ENCODE peak calls at places on chromosomes 13 and 19, in eight cellular contexts. A, J, Z, P, N, F, S and W are unnamed samples.

GRCh38 chr13:97133955-97134354 is 88.2 kb upstream of the MBNL2 start:
- DNase-seq in A (no peak), J (no peak), Z (no peak), P (no peak), N (no peak), F (no peak), S (no peak), W (no peak)

GRCh38 chr19:556611-557382 is 12.9 kb downstream of the GZMM start:
- DNase-seq in A (no peak), J (no peak), Z (no peak), P (no peak), N (no peak), F (no peak), S (no peak), W (no peak)

GRCh38 chr19:765179-765738 is 14.3 kb downstream of the MISP start:
- DNase-seq in A (no peak), J (no peak), Z (no peak), P (no peak), N (no peak), F (no peak), S (no peak), W (no peak)

GRCh38 chr19:49125025-49125731 is 5.8 kb downstream of the PPFIA3 start:
- DNase-seq in A (no peak), J (no peak), Z (peak), P (no peak), N (no peak), F (no peak), S (no peak), W (no peak)

GRCh38 chr19:50478901-50479715 is 2.5 kb upstream of the GARIN5A start:
- DNase-seq in A (no peak), J (no peak), Z (no peak), P (peak), N (peak), F (peak), S (peak), W (peak)

GRCh38 chr19:37007587-37008220 is 70.5 kb upstream of the ZNF420 start:
- DNase-seq in A (peak), J (no peak), Z (no peak), P (no peak), N (peak), F (peak), S (peak), W (peak)

GRCh38 chr19:40305403-40305802 is 20.3 kb upstream of the AKT2 start:
- DNase-seq in A (peak), J (peak), Z (peak), P (peak), N (peak), F (peak), S (peak), W (peak)

GRCh38 chr19:19534556-19535265 is 3.4 kb upstream of the CILP2 start:
- DNase-seq in A (no peak), J (no peak), Z (no peak), P (no peak), N (no peak), F (no peak), S (no peak), W (no peak)

GRCh38 chr19:40133491-40133890 is 42.7 kb upstream of the ZNF780A start:
- DNase-seq in A (no peak), J (no peak), Z (no peak), P (no peak), N (no peak), F (no peak), S (no peak), W (no peak)

GRCh38 chr13:28606466-28606865 is 52.5 kb upstream of the POMP start:
- DNase-seq in A (no peak), J (no peak), Z (no peak), P (no peak), N (no peak), F (no peak), S (no peak), W (no peak)

GRCh38 chr19:35742121-35742724 is at the start of gene IGFLR1:
- DNase-seq in A (no peak), J (no peak), Z (no peak), P (peak), N (no peak), F (no peak), S (no peak), W (peak)

GRCh38 chr13:29707876-29708543 is 112.5 kb upstream of the SLC7A1 start:
- DNase-seq in A (no peak), J (no peak), Z (no peak), P (peak), N (peak), F (peak), S (peak), W (peak)

GRCh38 chr13:79374578-79374977 is 31.5 kb downstream of the RBM26 start:
- DNase-seq in A (no peak), J (no peak), Z (no peak), P (no peak), N (no peak), F (no peak), S (no peak), W (no peak)

GRCh38 chr19:18946335-18946734 is 5.3 kb upstream of the HOMER3 start:
- DNase-seq in A (no peak), J (no peak), Z (no peak), P (no peak), N (no peak), F (no peak), S (no peak), W (no peak)

GRCh38 chr19:12723643-12724426 is at the start of gene TNPO2:
- DNase-seq in A (no peak), J (peak), Z (peak), P (peak), N (peak), F (peak), S (peak), W (peak)

GRCh38 chr13:90276208-90276607 is 1071.3 kb upstream of the MIR17HG start:
- DNase-seq in A (no peak), J (no peak), Z (no peak), P (no peak), N (no peak), F (no peak), S (no peak), W (no peak)

GRCh38 chr19:40592170-40592569 is 9.0 kb upstream of the LTBP4 start:
- DNase-seq in A (no peak), J (no peak), Z (no peak), P (peak), N (no peak), F (peak), S (peak), W (no peak)

GRCh38 chr13:40096357-40096911 is 441.0 kb downstream of the COG6 start:
- DNase-seq in A (no peak), J (no peak), Z (no peak), P (peak), N (no peak), F (no peak), S (no peak), W (peak)

GRCh38 chr13:49444517-49445395 is 682 bp downstream of the SETDB2 start:
- DNase-seq in A (peak), J (peak), Z (no peak), P (peak), N (peak), F (peak), S (peak), W (peak)

GRCh38 chr13:30388401-30389283 is 33.7 kb upstream of the UBE2L5 start:
- DNase-seq in A (no peak), J (no peak), Z (no peak), P (no peak), N (no peak), F (no peak), S (no peak), W (no peak)

GRCh38 chr19:6357995-6358394 is 3.3 kb upstream of the CLPP start:
- DNase-seq in A (no peak), J (no peak), Z (no peak), P (no peak), N (no peak), F (no peak), S (no peak), W (no peak)

GRCh38 chr19:38713227-38713649 is 31.0 kb downstream of the CAPN12 start:
- DNase-seq in A (peak), J (peak), Z (no peak), P (no peak), N (no peak), F (no peak), S (peak), W (no peak)

GRCh38 chr13:29339386-29340272 is 255.9 kb downstream of the SLC7A1 start:
- DNase-seq in A (no peak), J (no peak), Z (no peak), P (no peak), N (no peak), F (no peak), S (no peak), W (no peak)

GRCh38 chr13:51258612-51259358 is 36.6 kb downstream of the FAM124A start:
- DNase-seq in A (no peak), J (no peak), Z (peak), P (no peak), N (no peak), F (no peak), S (peak), W (no peak)

GRCh38 chr13:108834193-108834592 is 204.8 kb downstream of the MYO16 start:
- DNase-seq in A (no peak), J (no peak), Z (no peak), P (no peak), N (no peak), F (no peak), S (no peak), W (no peak)

GRCh38 chr19:54473983-54474382 is 887 bp upstream of the CDC42EP5 start:
- DNase-seq in A (no peak), J (no peak), Z (no peak), P (no peak), N (no peak), F (no peak), S (no peak), W (no peak)

GRCh38 chr13:20772401-20773131 is 1.2 kb downstream of the EEF1AKMT1 start:
- DNase-seq in A (no peak), J (no peak), Z (no peak), P (no peak), N (no peak), F (no peak), S (peak), W (no peak)

GRCh38 chr19:406999-407491 is 1.9 kb downstream of the C2CD4C start:
- DNase-seq in A (no peak), J (no peak), Z (no peak), P (no peak), N (no peak), F (no peak), S (no peak), W (no peak)

GRCh38 chr19:38544569-38545315 is 73.0 kb downstream of the MAP4K1 start:
- DNase-seq in A (no peak), J (no peak), Z (no peak), P (peak), N (no peak), F (peak), S (peak), W (no peak)

GRCh38 chr19:30686252-30686762 is 314.1 kb downstream of the ZNF536 start:
- DNase-seq in A (no peak), J (no peak), Z (no peak), P (no peak), N (no peak), F (peak), S (peak), W (no peak)
- TF ChIP-seq CTCF in A (peak), J (no peak), Z (no peak), P (peak), N (no peak), F (peak), S (peak), W (no peak)

DNA sequence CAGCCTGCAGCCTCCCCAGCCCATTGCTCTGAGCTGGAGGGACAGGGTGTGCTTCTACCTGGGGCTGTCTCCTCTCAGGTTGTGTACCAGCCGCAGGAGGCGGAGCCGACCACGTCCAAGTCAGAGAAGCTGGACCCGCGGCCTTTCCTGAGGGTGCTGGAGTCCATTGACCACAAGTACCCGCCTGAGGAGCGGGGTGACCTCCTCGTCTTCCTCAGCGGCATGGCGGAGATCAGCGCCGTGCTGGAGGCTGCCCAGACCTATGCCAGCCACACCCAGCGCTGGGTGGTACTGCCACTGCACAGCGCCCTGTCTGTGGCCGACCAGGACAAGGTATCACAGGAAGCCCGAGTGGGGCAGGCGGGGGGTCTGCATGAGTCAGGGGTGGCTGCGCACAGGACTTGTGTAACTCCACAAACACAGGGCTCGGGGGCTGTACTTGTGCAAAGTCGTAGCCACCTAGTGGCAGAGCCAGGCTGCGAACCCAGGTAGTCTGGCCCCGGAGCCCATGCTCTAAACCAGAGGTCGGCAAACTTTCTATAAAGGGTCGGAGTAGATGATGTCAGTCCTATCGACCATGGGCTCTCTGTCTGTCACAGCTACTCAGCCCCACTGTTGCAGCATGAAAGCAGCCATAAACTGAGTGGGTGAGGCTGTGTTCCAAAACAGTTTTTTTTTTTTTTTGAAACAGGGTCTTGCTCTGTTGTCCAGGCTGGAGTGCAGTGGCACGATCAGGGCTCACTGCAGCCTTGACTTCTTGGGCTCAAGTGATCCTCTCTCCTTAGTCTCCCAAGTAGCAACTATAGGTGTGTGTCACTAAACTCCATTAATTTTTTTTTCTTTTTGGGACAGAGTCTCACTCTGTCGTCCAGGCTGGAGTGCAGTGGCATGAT is 8.9 kb downstream of the DHX34 start:
- DNase-seq in A (no peak), J (no peak), Z (no peak), P (peak), N (no peak), F (no peak), S (peak), W (no peak)
- TF ChIP-seq CTCF in A (no peak), J (no peak), Z (no peak), P (peak), N (no peak), F (peak), S (peak), W (no peak)

GRCh38 chr19:4738734-4739133 is 15.1 kb upstream of the DPP9 start:
- DNase-seq in A (no peak), J (no peak), Z (no peak), P (no peak), N (no peak), F (no peak), S (no peak), W (no peak)

GRCh38 chr19:4737955-4738580 is 14.4 kb upstream of the DPP9 start:
- DNase-seq in A (no peak), J (no peak), Z (no peak), P (no peak), N (no peak), F (no peak), S (no peak), W (no peak)

GRCh38 chr19:4730740-4731171 is 7.1 kb upstream of the DPP9 start:
- DNase-seq in A (no peak), J (no peak), Z (peak), P (peak), N (peak), F (peak), S (no peak), W (peak)

GRCh38 chr19:4732680-4733114 is 9.1 kb upstream of the DPP9 start:
- DNase-seq in A (no peak), J (no peak), Z (peak), P (peak), N (peak), F (peak), S (peak), W (peak)

DNA sequence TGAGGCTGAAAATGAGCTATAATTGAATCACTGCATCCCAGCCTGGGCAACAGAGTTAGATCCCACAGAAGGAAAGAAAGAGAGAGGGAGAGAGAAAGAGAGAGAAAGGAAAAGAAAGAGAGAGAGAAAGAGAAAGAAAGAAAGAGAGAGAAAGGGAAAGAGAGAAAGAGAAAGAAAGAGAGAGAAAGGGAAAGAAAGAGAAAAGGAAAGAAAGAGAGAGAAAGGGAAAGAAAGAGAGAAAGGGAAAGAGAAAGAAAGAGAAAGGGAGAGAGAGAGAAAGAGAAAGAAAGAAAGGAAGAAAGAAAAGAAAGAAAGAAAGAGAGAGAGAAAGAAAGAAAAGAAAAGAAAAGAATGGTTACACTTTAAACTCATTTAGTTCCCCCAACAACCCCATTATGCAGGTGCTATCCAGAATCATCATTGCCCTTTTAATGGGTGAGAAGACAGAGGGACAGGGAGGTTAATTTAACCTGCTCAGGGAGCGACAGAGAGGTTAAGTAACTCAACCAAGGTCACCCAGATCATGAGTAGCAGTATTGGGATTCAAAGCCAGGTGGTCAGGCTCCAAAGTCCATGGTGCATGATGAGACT is 10.2 kb upstream of the DPP9 start:
- DNase-seq in A (no peak), J (no peak), Z (no peak), P (no peak), N (no peak), F (no peak), S (no peak), W (no peak)
- TF ChIP-seq CTCF in A (no peak), J (no peak), Z (no peak), P (no peak), N (no peak), F (no peak), S (no peak), W (peak)

GRCh38 chr19:29887498-29887897 is 54.5 kb upstream of the URI1 start:
- DNase-seq in A (no peak), J (no peak), Z (no peak), P (peak), N (no peak), F (no peak), S (peak), W (no peak)
- TF ChIP-seq CTCF in A (no peak), J (no peak), Z (no peak), P (peak), N (no peak), F (no peak), S (no peak), W (no peak)

DNA sequence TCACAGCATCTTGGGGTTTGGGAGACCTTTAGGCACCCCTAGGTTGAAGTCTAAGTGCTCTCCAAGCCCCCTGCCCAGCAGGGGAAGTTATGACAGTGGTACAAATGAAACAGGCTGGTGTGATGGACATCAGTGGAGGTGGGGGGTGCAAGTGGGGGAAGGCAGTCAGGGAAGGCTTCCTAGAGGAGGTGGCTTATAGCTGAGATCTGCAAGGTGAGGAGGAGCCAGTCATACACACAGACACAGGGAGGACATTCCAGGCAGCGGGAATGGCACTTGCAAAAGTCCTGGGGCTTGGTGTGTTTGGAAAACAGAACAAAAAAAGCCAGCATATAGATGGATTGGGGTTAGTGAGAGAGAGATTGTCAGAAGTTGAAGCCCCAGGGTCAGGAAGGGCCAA is 11.6 kb downstream of the HSH2D start:
- DNase-seq in A (no peak), J (no peak), Z (no peak), P (no peak), N (no peak), F (no peak), S (no peak), W (no peak)
- TF ChIP-seq CTCF in A (no peak), J (no peak), Z (no peak), P (no peak), N (no peak), F (no peak), S (no peak), W (no peak)

GRCh38 chr19:5025027-5025426 is 56.1 kb downstream of the KDM4B start:
- DNase-seq in A (no peak), J (no peak), Z (no peak), P (no peak), N (no peak), F (no peak), S (no peak), W (no peak)

GRCh38 chr19:5024282-5024681 is 55.4 kb downstream of the KDM4B start:
- DNase-seq in A (no peak), J (no peak), Z (no peak), P (no peak), N (no peak), F (no peak), S (no peak), W (no peak)

GRCh38 chr19:5030136-5030820 is 61.4 kb downstream of the KDM4B start:
- DNase-seq in A (no peak), J (no peak), Z (no peak), P (no peak), N (no peak), F (no peak), S (no peak), W (no peak)

GRCh38 chr19:5028229-5028886 is 59.4 kb downstream of the KDM4B start:
- DNase-seq in A (no peak), J (no peak), Z (no peak), P (no peak), N (no peak), F (no peak), S (no peak), W (no peak)

GRCh38 chr19:5026706-5027273 is 57.9 kb downstream of the KDM4B start:
- DNase-seq in A (no peak), J (no peak), Z (no peak), P (no peak), N (no peak), F (no peak), S (no peak), W (no peak)
- TF ChIP-seq CTCF in A (no peak), J (no peak), Z (no peak), P (peak), N (no peak), F (peak), S (peak), W (no peak)

DNA sequence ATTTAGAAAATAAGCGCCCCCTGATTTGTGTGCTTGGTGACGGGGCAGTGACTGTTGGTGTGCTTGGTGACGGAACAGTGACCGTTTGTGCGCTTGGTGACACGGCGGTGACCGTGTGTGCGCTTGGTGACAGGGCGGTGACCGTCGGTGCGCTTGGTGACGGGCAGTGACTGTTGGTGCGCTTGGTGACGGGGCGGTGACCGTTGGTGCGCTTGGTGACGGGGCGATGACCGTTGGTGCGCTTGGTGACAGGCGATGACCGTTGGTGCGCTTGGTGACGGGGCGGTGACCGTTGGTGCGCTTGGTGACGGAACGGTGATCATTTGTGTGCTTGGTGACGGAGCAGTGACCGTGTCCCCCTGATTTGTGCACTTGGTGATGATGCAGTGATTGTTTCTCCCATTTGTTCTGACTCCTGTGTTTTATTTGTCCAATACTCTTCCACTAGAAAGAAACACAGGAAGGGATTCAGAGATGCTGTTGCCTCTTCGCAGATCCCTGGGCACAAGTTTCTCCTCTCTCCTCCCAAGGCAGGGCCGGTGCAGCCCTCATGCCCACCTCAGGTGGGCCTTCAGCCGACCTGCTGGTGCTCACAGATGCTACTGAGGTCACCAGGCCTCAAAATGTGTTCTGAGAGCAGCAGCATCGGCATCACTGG is 128.3 kb downstream of the ATP11A start:
- DNase-seq in A (no peak), J (no peak), Z (no peak), P (no peak), N (no peak), F (no peak), S (no peak), W (no peak)
- TF ChIP-seq CTCF in A (no peak), J (no peak), Z (no peak), P (no peak), N (no peak), F (no peak), S (no peak), W (no peak)